ENCODE peak calls at places on chromosomes 12 and 14, in five cellular contexts. R, K, E, Y and U are unnamed samples.

GRCh38 chr14:95527392-95528002 is 7.4 kb upstream of the GLRX5 start:
- DNase-seq in K (peak), R (peak), Y (peak), E (peak), U (peak)

GRCh38 chr12:132495629-132496207 is 5.8 kb downstream of the FBRSL1 start:
- DNase-seq in K (no peak), Y (no peak), E (no peak), R (no peak), U (no peak)

GRCh38 chr14:63542231-63542999 is 762 bp downstream of the PPP2R5E start:
- DNase-seq in E (peak), K (peak), R (peak), Y (peak), U (peak)

GRCh38 chr12:68154768-68155167 is 4.8 kb downstream of the IFNG start:
- DNase-seq in R (no peak), E (no peak), Y (no peak), K (no peak), U (no peak)

GRCh38 chr14:101253948-101254347 is 307.3 kb upstream of the DIO3 start:
- DNase-seq in K (no peak), R (no peak), Y (no peak), E (no peak), U (no peak)

GRCh38 chr12:8840938-8841633 is 18.7 kb downstream of the A2ML1 start:
- DNase-seq in R (no peak), Y (no peak), K (no peak), E (no peak), U (peak)

GRCh38 chr14:71119075-71119474 is 211.8 kb downstream of the PCNX1 start:
- DNase-seq in E (no peak), R (no peak), K (no peak), Y (no peak), U (no peak)

GRCh38 chr12:120661432-120661831 is 21.0 kb downstream of the CABP1 start:
- DNase-seq in R (no peak), K (no peak), E (no peak), Y (no peak), U (no peak)

GRCh38 chr14:88706425-88706824 is 86.3 kb downstream of the EML5 start:
- DNase-seq in Y (no peak), E (no peak), R (no peak), K (no peak), U (no peak)

GRCh38 chr14:52360831-52361230 is 46.7 kb downstream of the PTGER2 start:
- DNase-seq in E (peak), K (no peak), R (peak), Y (peak), U (no peak)

GRCh38 chr12:105235299-105235746 is 651 bp downstream of the APPL2 start:
- DNase-seq in R (no peak), Y (no peak), K (no peak), E (peak), U (no peak)

GRCh38 chr12:77679701-77680100 is 151.0 kb upstream of the NAV3 start:
- DNase-seq in E (peak), Y (no peak), K (no peak), R (no peak), U (no peak)

GRCh38 chr14:90061849-90062794 is at the start of gene KCNK13:
- DNase-seq in R (no peak), Y (peak), E (peak), K (no peak), U (peak)

GRCh38 chr14:53550776-53551175 is 397.7 kb upstream of the DDHD1 start:
- DNase-seq in K (no peak), Y (no peak), E (peak), R (no peak), U (no peak)

GRCh38 chr12:6326316-6326959 is 15.4 kb downstream of the TNFRSF1A start:
- DNase-seq in E (peak), Y (peak), R (peak), K (peak), U (peak)

GRCh38 chr12:81998761-81999378 is 239.7 kb upstream of the PPFIA2 start:
- DNase-seq in R (peak), E (no peak), K (no peak), Y (no peak), U (peak)

GRCh38 chr12:10861366-10861765 is 12.1 kb upstream of the PRR4 start:
- DNase-seq in Y (no peak), R (no peak), E (no peak), K (no peak), U (no peak)

GRCh38 chr12:73262788-73263381 is 990.7 kb downstream of the TRHDE start:
- DNase-seq in K (no peak), E (no peak), R (no peak), Y (no peak), U (no peak)

GRCh38 chr12:83865431-83865830 is 1047.2 kb downstream of the SLC6A15 start:
- DNase-seq in E (no peak), R (no peak), Y (no peak), K (no peak), U (no peak)

GRCh38 chr14:50399251-50400032 is 2.8 kb upstream of the CDKL1 start:
- DNase-seq in Y (no peak), E (no peak), K (peak), R (peak), U (peak)

GRCh38 chr12:3041558-3042164 is 35.5 kb upstream of the TSPAN9 start:
- DNase-seq in E (peak), K (peak), Y (peak), R (peak), U (peak)

GRCh38 chr12:26274441-26275312 is 79.3 kb downstream of the SSPN start:
- DNase-seq in E (peak), R (peak), K (peak), Y (peak), U (peak)

GRCh38 chr12:5088586-5089264 is 45.0 kb downstream of the KCNA5 start:
- DNase-seq in K (peak), R (peak), Y (no peak), E (no peak), U (no peak)

GRCh38 chr14:42523656-42524055 is 917.0 kb downstream of the LRFN5 start:
- DNase-seq in E (no peak), K (no peak), R (no peak), Y (no peak), U (no peak)

GRCh38 chr14:54673193-54674121 is 106.5 kb downstream of the SAMD4A start:
- DNase-seq in E (no peak), K (no peak), R (no peak), Y (peak), U (peak)

GRCh38 chr12:90449611-90450010 is 505.4 kb downstream of the CCER1 start:
- DNase-seq in E (no peak), R (peak), Y (no peak), K (no peak), U (no peak)

GRCh38 chr12:12922978-12923377 is 29.0 kb downstream of the GPRC5D start:
- DNase-seq in E (no peak), R (no peak), Y (no peak), K (no peak), U (no peak)

GRCh38 chr12:31605531-31605930 is 14.6 kb upstream of the DENND5B start:
- DNase-seq in R (no peak), E (no peak), K (no peak), Y (no peak), U (no peak)

GRCh38 chr14:74875941-74876913 is at the start of gene PROX2:
- DNase-seq in E (peak), R (no peak), K (no peak), Y (peak), U (no peak)

GRCh38 chr12:1047898-1048660 is 57.1 kb downstream of the ERC1 start:
- DNase-seq in E (no peak), K (no peak), Y (peak), R (no peak), U (peak)

GRCh38 chr12:24554612-24555300 is 394.1 kb downstream of the BCAT1 start:
- DNase-seq in Y (peak), R (no peak), E (no peak), K (no peak), U (peak)

GRCh38 chr12:106089935-106090334 is 48.8 kb downstream of the NUAK1 start:
- DNase-seq in Y (no peak), E (no peak), K (no peak), R (no peak), U (no peak)

GRCh38 chr12:23949212-23950010 is at the start of gene SOX5:
- DNase-seq in E (peak), Y (peak), K (peak), R (peak), U (peak)

GRCh38 chr14:35212471-35213142 is 79.6 kb upstream of the PSMA6 start:
- DNase-seq in K (no peak), R (no peak), E (no peak), Y (no peak), U (no peak)
- H3K27ac ChIP-seq in K (no peak), R (no peak), E (no peak), Y (no peak), U (no peak)

GRCh38 chr12:20120296-20120695 is 248.0 kb upstream of the PDE3A start:
- DNase-seq in E (no peak), Y (no peak), R (peak), K (no peak), U (peak)

GRCh38 chr12:20127401-20127800 is 240.9 kb upstream of the PDE3A start:
- DNase-seq in K (no peak), Y (no peak), E (no peak), R (peak), U (no peak)

GRCh38 chr12:20125259-20125919 is 242.9 kb upstream of the PDE3A start:
- DNase-seq in K (no peak), E (no peak), R (peak), Y (no peak), U (peak)

GRCh38 chr12:20123465-20123864 is 244.9 kb upstream of the PDE3A start:
- DNase-seq in E (no peak), Y (no peak), R (no peak), K (no peak), U (no peak)

GRCh38 chr12:20122274-20122673 is 246.1 kb upstream of the PDE3A start:
- DNase-seq in K (no peak), Y (no peak), R (no peak), E (no peak), U (no peak)
- TF ChIP-seq CTCF in K (no peak), Y (no peak), R (no peak), E (no peak), U (peak)

DNA sequence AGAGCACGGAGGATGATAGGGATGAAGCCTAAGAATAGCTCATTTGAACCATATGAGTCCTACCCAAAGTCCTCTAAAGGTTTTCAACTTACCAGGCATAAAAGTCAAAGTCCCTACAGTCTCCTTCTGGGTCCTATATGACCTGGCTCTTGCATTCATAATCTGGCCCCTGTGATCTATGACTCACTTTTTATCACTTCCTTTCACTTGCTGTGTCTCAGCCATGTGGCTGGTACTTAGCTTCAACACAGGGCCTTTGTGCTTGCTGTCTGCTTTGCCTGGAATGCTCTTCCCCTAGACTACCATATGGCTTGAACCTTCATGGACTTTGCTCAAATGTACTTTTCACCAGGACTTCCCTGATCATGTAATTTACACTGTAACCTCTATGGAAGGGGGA is 137.6 kb upstream of the TMTC1 start:
- DNase-seq in K (no peak), R (peak), E (no peak), Y (no peak), U (peak)
- H3K27ac ChIP-seq in K (no peak), R (no peak), E (no peak), Y (no peak), U (no peak)

GRCh38 chr12:110280784-110281548 is at the start of gene ATP2A2:
- DNase-seq in E (peak), R (peak), Y (peak), K (peak), U (peak)

GRCh38 chr12:110282956-110283817 is 2.1 kb downstream of the ATP2A2 start:
- DNase-seq in R (no peak), E (no peak), K (no peak), Y (no peak), U (no peak)

GRCh38 chr12:110282343-110282860 is 1.4 kb downstream of the ATP2A2 start:
- DNase-seq in E (no peak), R (no peak), K (no peak), Y (no peak), U (no peak)

GRCh38 chr12:110279976-110280783 is 867 bp upstream of the ATP2A2 start:
- DNase-seq in R (no peak), Y (peak), E (peak), K (peak), U (peak)

GRCh38 chr12:110281549-110282342 is 699 bp downstream of the ATP2A2 start:
- DNase-seq in Y (peak), K (peak), R (peak), E (no peak), U (peak)
- TF ChIP-seq CTCF in Y (no peak), K (no peak), R (peak), E (no peak), U (no peak)

DNA sequence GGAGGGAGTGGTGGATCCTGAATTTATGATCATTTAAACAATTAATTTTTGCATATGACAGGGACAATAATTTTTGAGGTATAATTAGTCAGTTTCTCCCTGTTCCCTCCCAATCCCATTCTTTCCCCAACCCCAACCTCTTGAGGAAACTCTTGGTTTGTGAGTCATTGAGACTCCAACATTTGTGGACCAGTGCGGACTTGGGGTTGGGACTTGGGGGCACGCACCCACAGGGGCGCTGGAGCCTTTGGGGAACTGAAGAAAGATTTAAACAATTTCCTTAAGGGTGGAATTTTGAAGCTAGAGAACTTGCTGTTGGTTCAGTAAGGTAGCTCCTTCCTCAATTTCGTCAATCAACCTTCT is 17.4 kb upstream of the PTGR2 start:
- DNase-seq in Y (no peak), R (no peak), E (no peak), K (no peak), U (no peak)
- H3K27ac ChIP-seq in Y (peak), R (no peak), E (no peak), K (no peak), U (no peak)

GRCh38 chr12:14892726-14893442 is 7.2 kb upstream of the MGP start:
- DNase-seq in R (peak), E (peak), Y (no peak), K (peak), U (peak)
- TF ChIP-seq CTCF in R (peak), E (peak), Y (peak), K (peak), U (peak)

GRCh38 chr12:46944104-46944503 is 118.3 kb upstream of the SLC38A4 start:
- DNase-seq in K (no peak), Y (no peak), E (no peak), R (peak), U (peak)

GRCh38 chr12:46945591-46945990 is 119.8 kb upstream of the SLC38A4 start:
- DNase-seq in K (no peak), E (no peak), Y (no peak), R (no peak), U (no peak)

GRCh38 chr12:46942579-46942978 is 116.8 kb upstream of the SLC38A4 start:
- DNase-seq in K (no peak), Y (no peak), E (no peak), R (no peak), U (peak)

GRCh38 chr12:46944771-46945170 is 119.0 kb upstream of the SLC38A4 start:
- DNase-seq in K (no peak), E (no peak), Y (no peak), R (no peak), U (no peak)

DNA sequence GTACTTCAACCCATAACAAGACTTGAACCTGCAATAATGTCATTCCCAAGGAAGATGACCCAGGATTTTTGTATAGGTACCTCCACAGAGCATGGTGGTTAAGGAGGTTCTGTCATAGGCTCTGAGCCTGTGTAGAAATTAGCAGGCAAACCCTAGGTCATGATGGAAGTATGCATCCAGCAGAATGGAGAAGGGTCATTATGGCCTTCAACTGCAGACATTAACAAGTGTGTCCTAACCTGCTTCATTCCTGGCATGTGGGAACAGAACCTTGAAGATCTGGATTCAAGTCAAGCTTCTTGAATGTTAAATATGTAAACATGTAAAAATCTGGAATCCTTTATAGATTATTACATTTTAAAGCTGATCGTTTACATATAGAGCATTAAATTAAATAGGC is 116.2 kb upstream of the SLC38A4 start:
- DNase-seq in K (no peak), Y (no peak), R (no peak), E (no peak), U (no peak)
- H3K27ac ChIP-seq in K (no peak), Y (no peak), R (no peak), E (no peak), U (peak)